ENCODE peak calls at places on chromosomes 3 and 15, in nine cellular contexts. One of them, this sample, is unnamed.

GRCh38 chr3:44339990-44340389 is 1.4 kb downstream of the TCAIM start:
- DNase-seq in GM10248: no peak
- DNase-seq in tibial artery: no peak
- DNase-seq in heart left ventricle: no peak
- DNase-seq in progenitor cell of endocrine pancreas: no peak
- DNase-seq in HFF-Myc: no peak
- DNase-seq in ovary: no peak
- DNase-seq in thoracic aorta: no peak
- DNase-seq in kidney: no peak
- DNase-seq in this sample: no peak

GRCh38 chr3:18079739-18080138 is 337.3 kb upstream of the TBC1D5 start:
- DNase-seq in thoracic aorta: no peak
- DNase-seq in HFF-Myc: no peak
- DNase-seq in progenitor cell of endocrine pancreas: no peak
- DNase-seq in heart left ventricle: no peak
- DNase-seq in tibial artery: no peak
- DNase-seq in GM10248: no peak
- DNase-seq in ovary: no peak
- DNase-seq in kidney: no peak
- DNase-seq in this sample: no peak

GRCh38 chr3:17195192-17195611 is 310.4 kb downstream of the PLCL2 start:
- DNase-seq in heart left ventricle: no peak
- DNase-seq in progenitor cell of endocrine pancreas: no peak
- DNase-seq in ovary: no peak
- DNase-seq in GM10248: peak
- DNase-seq in thoracic aorta: no peak
- DNase-seq in HFF-Myc: no peak
- DNase-seq in kidney: no peak
- DNase-seq in tibial artery: no peak
- DNase-seq in this sample: no peak

GRCh38 chr3:72162649-72163184 is 377.8 kb upstream of the PROK2 start:
- DNase-seq in ovary: no peak
- DNase-seq in thoracic aorta: no peak
- DNase-seq in progenitor cell of endocrine pancreas: no peak
- DNase-seq in heart left ventricle: no peak
- DNase-seq in HFF-Myc: no peak
- DNase-seq in kidney: no peak
- DNase-seq in GM10248: no peak
- DNase-seq in tibial artery: no peak
- DNase-seq in this sample: peak

GRCh38 chr15:29698030-29698701 is 124.1 kb downstream of the TJP1 start:
- DNase-seq in progenitor cell of endocrine pancreas: no peak
- DNase-seq in thoracic aorta: no peak
- DNase-seq in GM10248: no peak
- DNase-seq in tibial artery: no peak
- DNase-seq in ovary: no peak
- DNase-seq in heart left ventricle: no peak
- DNase-seq in HFF-Myc: peak
- DNase-seq in kidney: no peak
- DNase-seq in this sample: no peak

GRCh38 chr15:29048011-29048410 is 162.2 kb downstream of the APBA2 start:
- DNase-seq in heart left ventricle: no peak
- DNase-seq in GM10248: no peak
- DNase-seq in thoracic aorta: no peak
- DNase-seq in HFF-Myc: no peak
- DNase-seq in tibial artery: no peak
- DNase-seq in progenitor cell of endocrine pancreas: no peak
- DNase-seq in kidney: no peak
- DNase-seq in ovary: no peak
- DNase-seq in this sample: no peak

GRCh38 chr3:152644478-152644877 is 190.5 kb upstream of the P2RY1 start:
- DNase-seq in GM10248: no peak
- DNase-seq in HFF-Myc: no peak
- DNase-seq in kidney: no peak
- DNase-seq in thoracic aorta: no peak
- DNase-seq in progenitor cell of endocrine pancreas: no peak
- DNase-seq in ovary: no peak
- DNase-seq in heart left ventricle: no peak
- DNase-seq in tibial artery: no peak
- DNase-seq in this sample: no peak

GRCh38 chr3:39191773-39192172 is 622 bp downstream of the XIRP1 start:
- DNase-seq in kidney: no peak
- DNase-seq in heart left ventricle: no peak
- DNase-seq in progenitor cell of endocrine pancreas: no peak
- DNase-seq in GM10248: no peak
- DNase-seq in ovary: no peak
- DNase-seq in HFF-Myc: no peak
- DNase-seq in tibial artery: no peak
- DNase-seq in thoracic aorta: no peak
- DNase-seq in this sample: no peak

GRCh38 chr3:53996153-53996861 is 104.6 kb upstream of the SELENOK start:
- DNase-seq in HFF-Myc: no peak
- DNase-seq in kidney: no peak
- DNase-seq in heart left ventricle: no peak
- DNase-seq in progenitor cell of endocrine pancreas: no peak
- DNase-seq in GM10248: no peak
- DNase-seq in tibial artery: no peak
- DNase-seq in ovary: no peak
- DNase-seq in thoracic aorta: no peak
- DNase-seq in this sample: no peak

GRCh38 chr15:19987389-19988048 is 554.1 kb downstream of the GOLGA6L6 start:
- DNase-seq in HFF-Myc: no peak
- DNase-seq in progenitor cell of endocrine pancreas: no peak
- DNase-seq in kidney: no peak
- DNase-seq in heart left ventricle: no peak
- DNase-seq in GM10248: no peak
- DNase-seq in thoracic aorta: no peak
- DNase-seq in ovary: no peak
- DNase-seq in tibial artery: no peak
- DNase-seq in this sample: no peak

GRCh38 chr3:74614133-74614967 is at the start of gene CNTN3:
- DNase-seq in thoracic aorta: no peak
- DNase-seq in tibial artery: peak
- DNase-seq in ovary: peak
- DNase-seq in GM10248: no peak
- DNase-seq in HFF-Myc: no peak
- DNase-seq in kidney: peak
- DNase-seq in heart left ventricle: peak
- DNase-seq in progenitor cell of endocrine pancreas: peak
- DNase-seq in this sample: no peak

GRCh38 chr15:101479851-101480612 is 9.5 kb downstream of the PCSK6 start:
- DNase-seq in HFF-Myc: no peak
- DNase-seq in progenitor cell of endocrine pancreas: no peak
- DNase-seq in kidney: no peak
- DNase-seq in tibial artery: no peak
- DNase-seq in GM10248: no peak
- DNase-seq in ovary: no peak
- DNase-seq in thoracic aorta: no peak
- DNase-seq in heart left ventricle: no peak
- DNase-seq in this sample: no peak

GRCh38 chr3:27160146-27160545 is 209.0 kb downstream of the NEK10 start:
- DNase-seq in heart left ventricle: no peak
- DNase-seq in thoracic aorta: no peak
- DNase-seq in ovary: no peak
- DNase-seq in GM10248: no peak
- DNase-seq in progenitor cell of endocrine pancreas: no peak
- DNase-seq in tibial artery: no peak
- DNase-seq in HFF-Myc: peak
- DNase-seq in kidney: no peak
- DNase-seq in this sample: no peak

GRCh38 chr3:138569090-138569489 is 25.0 kb downstream of the CEP70 start:
- DNase-seq in heart left ventricle: no peak
- DNase-seq in kidney: no peak
- DNase-seq in GM10248: no peak
- DNase-seq in thoracic aorta: no peak
- DNase-seq in HFF-Myc: no peak
- DNase-seq in tibial artery: no peak
- DNase-seq in ovary: no peak
- DNase-seq in progenitor cell of endocrine pancreas: no peak
- DNase-seq in this sample: no peak

GRCh38 chr3:98903099-98903498 is 1.6 kb upstream of the DCBLD2 start:
- DNase-seq in thoracic aorta: no peak
- DNase-seq in HFF-Myc: no peak
- DNase-seq in GM10248: no peak
- DNase-seq in kidney: no peak
- DNase-seq in tibial artery: no peak
- DNase-seq in progenitor cell of endocrine pancreas: no peak
- DNase-seq in heart left ventricle: no peak
- DNase-seq in ovary: no peak
- DNase-seq in this sample: no peak

GRCh38 chr15:94131875-94132274 is 99.5 kb upstream of the MCTP2 start:
- DNase-seq in ovary: no peak
- DNase-seq in progenitor cell of endocrine pancreas: no peak
- DNase-seq in HFF-Myc: no peak
- DNase-seq in thoracic aorta: no peak
- DNase-seq in tibial artery: no peak
- DNase-seq in kidney: no peak
- DNase-seq in GM10248: no peak
- DNase-seq in heart left ventricle: no peak
- DNase-seq in this sample: no peak

GRCh38 chr15:94135748-94136147 is 95.6 kb upstream of the MCTP2 start:
- DNase-seq in heart left ventricle: no peak
- DNase-seq in ovary: no peak
- DNase-seq in HFF-Myc: no peak
- DNase-seq in tibial artery: no peak
- DNase-seq in GM10248: no peak
- DNase-seq in thoracic aorta: no peak
- DNase-seq in progenitor cell of endocrine pancreas: no peak
- DNase-seq in kidney: no peak
- DNase-seq in this sample: no peak
- TF ChIP-seq CTCF in heart left ventricle: no peak
- TF ChIP-seq CTCF in ovary: no peak
- TF ChIP-seq CTCF in HFF-Myc: no peak
- TF ChIP-seq CTCF in tibial artery: no peak
- TF ChIP-seq CTCF in GM10248: no peak
- TF ChIP-seq CTCF in thoracic aorta: no peak
- TF ChIP-seq CTCF in progenitor cell of endocrine pancreas: no peak
- TF ChIP-seq CTCF in kidney: no peak
- TF ChIP-seq CTCF in this sample: no peak

GRCh38 chr15:88839961-88840360 is 36.7 kb downstream of the ACAN start:
- DNase-seq in GM10248: no peak
- DNase-seq in thoracic aorta: no peak
- DNase-seq in HFF-Myc: no peak
- DNase-seq in kidney: no peak
- DNase-seq in heart left ventricle: no peak
- DNase-seq in ovary: no peak
- DNase-seq in tibial artery: no peak
- DNase-seq in progenitor cell of endocrine pancreas: no peak
- DNase-seq in this sample: no peak

GRCh38 chr15:88841201-88841600 is 38.0 kb downstream of the ACAN start:
- DNase-seq in kidney: no peak
- DNase-seq in progenitor cell of endocrine pancreas: no peak
- DNase-seq in ovary: no peak
- DNase-seq in heart left ventricle: no peak
- DNase-seq in tibial artery: no peak
- DNase-seq in thoracic aorta: no peak
- DNase-seq in HFF-Myc: no peak
- DNase-seq in GM10248: no peak
- DNase-seq in this sample: no peak

GRCh38 chr15:88835646-88836045 is 32.4 kb downstream of the ACAN start:
- DNase-seq in thoracic aorta: no peak
- DNase-seq in kidney: no peak
- DNase-seq in ovary: no peak
- DNase-seq in HFF-Myc: peak
- DNase-seq in GM10248: no peak
- DNase-seq in tibial artery: no peak
- DNase-seq in heart left ventricle: no peak
- DNase-seq in progenitor cell of endocrine pancreas: no peak
- DNase-seq in this sample: no peak

GRCh38 chr15:88839146-88839545 is 35.9 kb downstream of the ACAN start:
- DNase-seq in HFF-Myc: no peak
- DNase-seq in thoracic aorta: no peak
- DNase-seq in ovary: no peak
- DNase-seq in GM10248: no peak
- DNase-seq in heart left ventricle: no peak
- DNase-seq in kidney: no peak
- DNase-seq in tibial artery: no peak
- DNase-seq in progenitor cell of endocrine pancreas: no peak
- DNase-seq in this sample: no peak

GRCh38 chr15:88838667-88839066 is 35.4 kb downstream of the ACAN start:
- DNase-seq in progenitor cell of endocrine pancreas: no peak
- DNase-seq in heart left ventricle: no peak
- DNase-seq in ovary: no peak
- DNase-seq in HFF-Myc: no peak
- DNase-seq in tibial artery: no peak
- DNase-seq in GM10248: no peak
- DNase-seq in thoracic aorta: no peak
- DNase-seq in kidney: no peak
- DNase-seq in this sample: no peak
- TF ChIP-seq CTCF in progenitor cell of endocrine pancreas: no peak
- TF ChIP-seq CTCF in heart left ventricle: no peak
- TF ChIP-seq CTCF in ovary: no peak
- TF ChIP-seq CTCF in HFF-Myc: no peak
- TF ChIP-seq CTCF in tibial artery: no peak
- TF ChIP-seq CTCF in GM10248: no peak
- TF ChIP-seq CTCF in thoracic aorta: no peak
- TF ChIP-seq CTCF in kidney: no peak
- TF ChIP-seq CTCF in this sample: no peak

GRCh38 chr3:56919137-56919796 is 117.5 kb upstream of the ARHGEF3 start:
- DNase-seq in tibial artery: no peak
- DNase-seq in ovary: no peak
- DNase-seq in kidney: no peak
- DNase-seq in heart left ventricle: no peak
- DNase-seq in HFF-Myc: no peak
- DNase-seq in GM10248: no peak
- DNase-seq in progenitor cell of endocrine pancreas: no peak
- DNase-seq in thoracic aorta: no peak
- DNase-seq in this sample: no peak
- TF ChIP-seq CTCF in tibial artery: no peak
- TF ChIP-seq CTCF in ovary: no peak
- TF ChIP-seq CTCF in kidney: no peak
- TF ChIP-seq CTCF in heart left ventricle: no peak
- TF ChIP-seq CTCF in HFF-Myc: no peak
- TF ChIP-seq CTCF in GM10248: peak
- TF ChIP-seq CTCF in progenitor cell of endocrine pancreas: no peak
- TF ChIP-seq CTCF in thoracic aorta: no peak
- TF ChIP-seq CTCF in this sample: no peak

DNA sequence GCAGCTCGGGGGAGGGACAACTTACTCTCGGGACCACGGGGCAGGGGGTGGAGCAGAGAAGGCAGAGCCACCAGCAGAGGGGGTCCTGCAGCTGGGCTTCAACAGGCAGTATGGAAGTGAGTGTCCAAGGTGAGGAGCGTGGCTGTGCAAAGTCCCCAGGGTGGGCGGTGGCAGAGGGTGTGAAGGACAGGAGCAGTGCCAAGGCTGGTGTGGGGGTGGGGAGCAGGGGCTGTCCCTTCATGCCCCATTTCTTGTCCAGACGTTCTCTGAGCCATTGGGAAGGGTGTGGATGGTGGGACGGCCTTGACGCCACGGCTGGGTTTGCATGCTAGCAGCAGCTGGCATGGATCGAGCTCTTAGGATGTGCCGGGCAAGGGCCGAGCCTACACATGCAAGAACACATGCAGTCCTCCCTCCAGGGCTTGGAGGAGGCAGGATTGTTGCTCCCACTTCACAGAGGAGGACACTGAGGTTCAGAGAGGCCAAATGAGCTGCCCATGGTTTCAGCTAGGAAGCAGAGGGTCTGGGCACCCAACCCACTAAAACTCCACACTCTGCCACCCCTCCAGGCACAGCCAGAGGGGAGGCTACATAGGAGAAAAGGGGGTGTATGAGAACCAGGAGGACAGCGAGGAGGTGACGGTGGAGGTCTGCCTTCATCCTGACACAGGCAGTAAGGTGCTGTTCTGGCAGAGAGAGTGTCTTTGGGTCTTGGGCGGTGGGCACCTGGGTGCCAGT is 93.6 kb downstream of the TBC1D2B start:
- DNase-seq in ovary: peak
- DNase-seq in HFF-Myc: no peak
- DNase-seq in progenitor cell of endocrine pancreas: no peak
- DNase-seq in thoracic aorta: no peak
- DNase-seq in GM10248: no peak
- DNase-seq in kidney: peak
- DNase-seq in heart left ventricle: no peak
- DNase-seq in tibial artery: peak
- DNase-seq in this sample: no peak
- TF ChIP-seq CTCF in ovary: no peak
- TF ChIP-seq CTCF in HFF-Myc: peak
- TF ChIP-seq CTCF in progenitor cell of endocrine pancreas: no peak
- TF ChIP-seq CTCF in thoracic aorta: no peak
- TF ChIP-seq CTCF in GM10248: no peak
- TF ChIP-seq CTCF in kidney: no peak
- TF ChIP-seq CTCF in heart left ventricle: no peak
- TF ChIP-seq CTCF in tibial artery: no peak
- TF ChIP-seq CTCF in this sample: no peak

This sample was measured in CD14-positive monocyte.